ENCODE peak calls at places on chromosomes 3 and 15, in nine cellular contexts. J is dermis blood vessel endothelial cell; D is neural crest cell; L is activated T-cell treated with anti-CD3 and anti-CD28 coated beads for 1 hour; I is DMS79 treated with DMSO at 0.1 percent for 48 hours; H is ACHN; P is AG08396; Z is stimulated activated naive CD8-positive, alpha-beta T cell treated with anti-CD3 and anti-CD28 coated beads, Interleukin-15, amount 100 ng/mL, for 72 hours; C is upper lobe of right lung. U is an unnamed sample.

GRCh38 chr15:81001180-81002003 is 669 bp downstream of the TLNRD1 start:
- DNase-seq in J (peak), D (peak), L (peak), I (no peak), H (peak), P (peak), Z (peak), C (peak), U (peak)

GRCh38 chr3:134251731-134252391 is 1.2 kb upstream of the RYK start:
- DNase-seq in J (no peak), D (no peak), L (no peak), I (no peak), H (no peak), P (no peak), Z (no peak), C (no peak), U (no peak)

GRCh38 chr15:80695911-80696651 is 971 bp downstream of the ABHD17C start:
- DNase-seq in J (peak), D (no peak), L (no peak), I (no peak), H (peak), P (peak), Z (peak), C (peak), U (peak)

GRCh38 chr3:37163262-37164020 is 10.9 kb downstream of the LRRFIP2 start:
- DNase-seq in J (peak), D (no peak), L (no peak), I (no peak), H (no peak), P (peak), Z (peak), C (no peak), U (no peak)

GRCh38 chr3:191775451-191776233 is 314.7 kb downstream of the PYDC2 start:
- DNase-seq in J (no peak), D (no peak), L (no peak), I (no peak), H (no peak), P (no peak), Z (no peak), C (no peak), U (no peak)

GRCh38 chr3:60399861-60400845 is 851.1 kb downstream of the FHIT start:
- DNase-seq in J (no peak), D (no peak), L (no peak), I (no peak), H (no peak), P (no peak), Z (no peak), C (no peak), U (no peak)

GRCh38 chr15:78909160-78909695 is 35.6 kb downstream of the CTSH start:
- DNase-seq in J (no peak), D (no peak), L (no peak), I (no peak), H (no peak), P (no peak), Z (no peak), C (no peak), U (no peak)

GRCh38 chr3:58577269-58577821 is at the start of gene FAM107A:
- DNase-seq in J (peak), D (no peak), L (no peak), I (no peak), H (no peak), P (peak), Z (no peak), C (no peak), U (no peak)

GRCh38 chr3:11737742-11738141 is 94.0 kb upstream of the VGLL4 start:
- DNase-seq in J (no peak), D (no peak), L (no peak), I (no peak), H (no peak), P (no peak), Z (no peak), C (no peak), U (no peak)

GRCh38 chr3:159654183-159655134 is 334.2 kb upstream of the IL12A start:
- DNase-seq in J (no peak), D (no peak), L (no peak), I (no peak), H (no peak), P (no peak), Z (no peak), C (no peak), U (no peak)

GRCh38 chr15:62896969-62897486 is 145.5 kb upstream of the TPM1 start:
- DNase-seq in J (peak), D (no peak), L (no peak), I (no peak), H (peak), P (peak), Z (no peak), C (peak), U (no peak)

GRCh38 chr3:23999012-23999641 is 54.0 kb downstream of the NR1D2 start:
- DNase-seq in J (peak), D (peak), L (peak), I (peak), H (peak), P (peak), Z (peak), C (peak), U (peak)

GRCh38 chr3:126245811-126246727 is 65.7 kb upstream of the ALDH1L1 start:
- DNase-seq in J (peak), D (peak), L (no peak), I (no peak), H (peak), P (peak), Z (no peak), C (peak), U (no peak)

GRCh38 chr3:96994995-96995394 is 180.6 kb downstream of the EPHA6 start:
- DNase-seq in J (no peak), D (no peak), L (no peak), I (no peak), H (no peak), P (no peak), Z (no peak), C (no peak), U (no peak)

GRCh38 chr3:100875239-100875638 is 118.0 kb downstream of the ABI3BP start:
- DNase-seq in J (peak), D (no peak), L (no peak), I (no peak), H (peak), P (peak), Z (no peak), C (no peak), U (no peak)

GRCh38 chr3:41819200-41819599 is 142.7 kb downstream of the ULK4 start:
- DNase-seq in J (no peak), D (no peak), L (no peak), I (no peak), H (no peak), P (no peak), Z (no peak), C (no peak), U (no peak)

GRCh38 chr3:191198886-191199285 is at the start of gene OSTN:
- DNase-seq in J (no peak), D (no peak), L (no peak), I (no peak), H (no peak), P (no peak), Z (no peak), C (no peak), U (no peak)

GRCh38 chr15:71366522-71366921 is 251.3 kb downstream of the THSD4 start:
- DNase-seq in J (no peak), D (no peak), L (no peak), I (no peak), H (no peak), P (no peak), Z (no peak), C (no peak), U (no peak)

GRCh38 chr15:39976291-39977274 is 42.7 kb downstream of the EIF2AK4 start:
- DNase-seq in J (peak), D (peak), L (no peak), I (peak), H (peak), P (peak), Z (no peak), C (peak), U (peak)

GRCh38 chr15:93030430-93031102 is 58.4 kb downstream of the RGMA start:
- DNase-seq in J (peak), D (peak), L (peak), I (peak), H (peak), P (peak), Z (peak), C (no peak), U (peak)

GRCh38 chr3:157916672-157917071 is 189.5 kb downstream of the SHOX2 start:
- DNase-seq in J (no peak), D (no peak), L (no peak), I (no peak), H (no peak), P (no peak), Z (no peak), C (no peak), U (no peak)

GRCh38 chr3:87246662-87247061 is 19.6 kb downstream of the CHMP2B start:
- DNase-seq in J (no peak), D (no peak), L (no peak), I (no peak), H (no peak), P (no peak), Z (no peak), C (no peak), U (no peak)

GRCh38 chr15:99845009-99845408 is 111.8 kb upstream of the LYSMD4 start:
- DNase-seq in J (no peak), D (no peak), L (no peak), I (no peak), H (no peak), P (no peak), Z (peak), C (no peak), U (no peak)

GRCh38 chr3:156535162-156535627 is 19.7 kb downstream of the SSR3 start:
- DNase-seq in J (peak), D (peak), L (no peak), I (no peak), H (peak), P (peak), Z (no peak), C (no peak), U (no peak)

GRCh38 chr3:175073209-175073905 is 214.2 kb downstream of the NAALADL2 start:
- DNase-seq in J (no peak), D (no peak), L (no peak), I (no peak), H (no peak), P (no peak), Z (no peak), C (no peak), U (no peak)

GRCh38 chr15:89127054-89127702 is 38.9 kb downstream of the ABHD2 start:
- DNase-seq in J (no peak), D (no peak), L (no peak), I (no peak), H (no peak), P (no peak), Z (peak), C (no peak), U (no peak)

GRCh38 chr15:49530106-49530505 is 90.5 kb downstream of the FAM227B start:
- DNase-seq in J (no peak), D (no peak), L (no peak), I (no peak), H (no peak), P (no peak), Z (no peak), C (no peak), U (no peak)

U was measured in immature natural killer cell.